ENCODE peak calls at places on chromosome 21, in four cellular contexts. S, K, J and B are unnamed samples.

GRCh38 chr21:14448784-14449183 is 65.8 kb upstream of the HSPA13 start:
- DNase-seq in S (no peak), K (no peak), J (no peak), B (no peak)

GRCh38 chr21:45443595-45444181 is 38.7 kb downstream of the COL18A1 start:
- DNase-seq in S (no peak), K (no peak), J (no peak), B (no peak)

GRCh38 chr21:27806261-27806660 is 839.4 kb upstream of the ADAMTS5 start:
- DNase-seq in S (no peak), K (no peak), J (no peak), B (no peak)

GRCh38 chr21:46189959-46190490 is 5.8 kb upstream of the SPATC1L start:
- DNase-seq in S (no peak), K (no peak), J (no peak), B (no peak)

GRCh38 chr21:37939251-37939650 is 23.0 kb upstream of the KCNJ6 start:
- DNase-seq in S (no peak), K (no peak), J (no peak), B (no peak)

GRCh38 chr21:44969965-44970755 is 30.3 kb downstream of the SLX9 start:
- DNase-seq in S (no peak), K (no peak), J (no peak), B (no peak)

GRCh38 chr21:45630066-45630694 is 13.3 kb upstream of the PCBP3 start:
- DNase-seq in S (no peak), K (no peak), J (no peak), B (no peak)

GRCh38 chr21:34074283-34075098 is 1.1 kb downstream of the MRPS6 start:
- DNase-seq in S (no peak), K (no peak), J (no peak), B (peak)

GRCh38 chr21:25646541-25646940 is 7.5 kb downstream of the JAM2 start:
- DNase-seq in S (no peak), K (no peak), J (no peak), B (no peak)

GRCh38 chr21:27189870-27190269 is 223.0 kb upstream of the ADAMTS5 start:
- DNase-seq in S (no peak), K (no peak), J (no peak), B (no peak)

DNA sequence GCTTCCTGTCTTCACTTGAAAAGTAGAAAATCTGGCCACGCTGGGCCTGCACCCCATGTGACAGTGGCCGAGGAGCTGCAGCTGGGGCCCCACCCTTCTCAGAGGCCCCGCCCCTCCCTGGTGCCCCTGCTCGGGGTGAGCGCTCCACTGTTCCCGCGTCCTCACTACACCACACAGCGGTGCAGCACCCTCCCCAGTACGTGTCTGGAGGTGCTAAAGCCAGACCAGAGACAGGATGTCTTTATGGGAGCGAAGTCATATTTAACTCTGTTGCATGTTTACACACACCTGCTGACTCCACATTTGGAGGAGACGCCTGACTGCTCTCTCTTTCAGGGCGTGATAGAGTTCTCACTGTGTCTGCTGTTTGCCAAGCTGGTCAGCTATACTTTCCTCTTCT is 48.1 kb downstream of the SLC37A1 start:
- DNase-seq in S (no peak), K (peak), J (peak), B (peak)
- TF ChIP-seq ELF4 in S (no peak), K (no peak), J (no peak), B (no peak)

DNA sequence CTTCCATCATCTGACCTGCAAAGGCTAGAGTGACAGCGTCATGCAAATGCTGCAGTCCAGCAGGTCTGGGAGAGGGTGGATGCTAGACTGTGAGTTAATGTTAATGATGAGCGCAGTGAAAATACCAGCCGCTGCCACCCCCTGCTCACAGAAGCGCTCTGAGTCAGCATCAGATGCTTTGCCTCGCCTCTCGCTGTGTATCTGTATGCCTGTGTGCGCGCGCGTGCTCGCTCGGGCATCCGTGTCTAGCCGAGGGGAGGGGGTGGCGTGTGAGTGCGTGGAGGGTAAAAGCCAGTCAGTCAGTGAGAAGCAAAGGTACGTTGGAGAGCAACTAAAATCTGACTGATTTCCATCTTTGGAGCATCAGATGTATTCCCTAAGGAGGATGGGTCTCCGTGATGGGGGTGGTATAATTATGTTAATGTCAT is 858.7 kb downstream of the USP25 start:
- DNase-seq in S (peak), K (no peak), J (no peak), B (peak)
- TF ChIP-seq ELF4 in S (no peak), K (no peak), J (no peak), B (no peak)

GRCh38 chr21:39730418-39731107 is 14.4 kb upstream of the IGSF5 start:
- DNase-seq in S (no peak), K (no peak), J (no peak), B (no peak)
- TF ChIP-seq ELF4 in S (no peak), K (no peak), J (no peak), B (no peak)

DNA sequence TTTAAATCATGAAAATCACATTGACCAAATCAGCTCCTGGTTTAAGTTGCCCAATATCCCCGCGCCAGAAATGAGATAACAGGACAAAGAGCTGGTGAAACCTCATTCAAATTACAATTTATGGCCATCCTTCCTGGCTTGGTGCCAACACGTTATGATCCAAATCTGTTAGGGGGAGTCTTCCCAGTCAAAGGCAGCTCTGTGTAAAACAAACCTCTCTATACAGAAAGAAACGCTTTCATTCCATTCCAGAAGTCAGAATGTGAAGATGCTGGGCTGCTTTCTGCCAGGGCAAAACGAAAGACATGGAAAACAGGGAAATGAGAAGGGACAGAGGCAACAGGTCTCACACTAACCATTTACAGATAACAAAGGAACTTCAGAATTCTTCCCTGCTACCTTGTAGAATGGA is 53.5 kb upstream of the TIAM1 start:
- DNase-seq in S (no peak), K (no peak), J (no peak), B (no peak)
- TF ChIP-seq ELF4 in S (no peak), K (no peak), J (no peak), B (no peak)